ENCODE peak calls at places on chromosomes 4 and X, in nine cellular contexts. A is cardiac fibroblast, U is RWPE1, P is GM13977, K is hepatocyte, I is nephron progenitor cell, F is heart right ventricle, G is fibroblast of pulmonary artery, Z is right atrium auricular region. V is an unnamed sample.

GRCh38 chr4:55545133-55545532 is 1.6 kb downstream of the CLOCK start:
- DNase-seq in I (no peak), K (no peak), F (no peak), A (peak), Z (no peak), P (no peak), U (no peak), G (peak), V (no peak)

GRCh38 chrX:17828156-17828555 is 32.9 kb downstream of the RAI2 start:
- DNase-seq in Z (no peak), P (no peak), G (no peak), I (no peak), F (no peak), A (no peak), U (no peak), K (no peak), V (no peak)

GRCh38 chrX:14427614-14428013 is 101.7 kb upstream of the GLRA2 start:
- DNase-seq in Z (no peak), G (no peak), K (no peak), A (no peak), U (no peak), I (no peak), F (no peak), P (no peak), V (no peak)

GRCh38 chr4:155025762-155026457 is 182.5 kb upstream of the NPY2R start:
- DNase-seq in U (peak), P (no peak), I (peak), Z (no peak), G (peak), A (peak), F (peak), K (peak), V (no peak)

GRCh38 chrX:132022863-132023116 is 312 bp upstream of the STK26 start:
- DNase-seq in I (no peak), K (no peak), A (no peak), P (no peak), U (no peak), F (no peak), Z (no peak), G (no peak), V (no peak)

GRCh38 chrX:65679071-65679540 is 11.7 kb downstream of the MSN start:
- DNase-seq in I (no peak), U (peak), G (peak), A (peak), F (peak), P (no peak), Z (no peak), K (no peak), V (no peak)

GRCh38 chrX:119466970-119467369 is 1.3 kb upstream of the SLC25A5 start:
- DNase-seq in K (no peak), I (no peak), G (no peak), U (no peak), P (no peak), F (no peak), Z (no peak), A (no peak), V (no peak)

GRCh38 chrX:96833333-96833732 is 50.4 kb upstream of the RPA4 start:
- DNase-seq in U (no peak), A (peak), I (no peak), F (no peak), K (no peak), P (no peak), Z (no peak), G (no peak), V (no peak)

GRCh38 chr4:71113294-71113693 is 119.8 kb downstream of the DCK start:
- DNase-seq in I (no peak), Z (no peak), K (peak), A (no peak), G (no peak), U (no peak), F (no peak), P (no peak), V (no peak)

GRCh38 chr4:26132858-26133257 is 188.0 kb upstream of the RBPJ start:
- DNase-seq in I (no peak), G (no peak), F (no peak), Z (no peak), P (no peak), U (no peak), A (no peak), K (no peak), V (peak)
- TF ChIP-seq CTCF in I (no peak), G (no peak), F (no peak), Z (no peak), P (peak), U (no peak), A (no peak), K (no peak), V (no peak)

DNA sequence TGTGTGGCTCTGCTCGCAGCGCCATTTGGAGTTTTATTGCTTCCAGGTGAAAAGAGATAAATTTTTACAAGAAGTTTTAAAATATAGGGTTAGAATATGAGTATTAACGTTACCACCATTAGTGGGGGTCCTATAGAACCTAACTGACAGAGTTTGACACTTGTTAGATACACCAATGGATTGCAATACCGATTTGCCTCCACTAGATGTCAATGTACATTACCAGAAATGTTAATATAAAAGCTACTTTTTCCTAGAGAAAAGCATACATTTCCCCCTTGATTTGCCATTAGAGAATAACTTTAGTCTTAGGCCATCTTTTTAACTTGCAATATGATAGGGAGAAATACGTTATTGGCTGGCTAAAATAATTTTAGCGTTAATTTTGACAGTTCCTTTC is 108.4 kb downstream of the LINC00632 start:
- DNase-seq in A (peak), U (no peak), F (no peak), I (no peak), P (peak), K (peak), Z (no peak), G (peak), V (peak)
- TF ChIP-seq CTCF in A (peak), U (peak), F (peak), I (peak), P (peak), K (peak), Z (peak), G (peak), V (no peak)

GRCh38 chr4:148926861-148927260 is 484.6 kb upstream of the NR3C2 start:
- DNase-seq in U (peak), F (peak), A (peak), K (peak), Z (no peak), P (no peak), I (no peak), G (peak), V (no peak)

GRCh38 chr4:148923881-148924280 is 481.7 kb upstream of the NR3C2 start:
- DNase-seq in G (no peak), U (no peak), P (no peak), A (no peak), I (no peak), K (no peak), F (no peak), Z (no peak), V (no peak)

DNA sequence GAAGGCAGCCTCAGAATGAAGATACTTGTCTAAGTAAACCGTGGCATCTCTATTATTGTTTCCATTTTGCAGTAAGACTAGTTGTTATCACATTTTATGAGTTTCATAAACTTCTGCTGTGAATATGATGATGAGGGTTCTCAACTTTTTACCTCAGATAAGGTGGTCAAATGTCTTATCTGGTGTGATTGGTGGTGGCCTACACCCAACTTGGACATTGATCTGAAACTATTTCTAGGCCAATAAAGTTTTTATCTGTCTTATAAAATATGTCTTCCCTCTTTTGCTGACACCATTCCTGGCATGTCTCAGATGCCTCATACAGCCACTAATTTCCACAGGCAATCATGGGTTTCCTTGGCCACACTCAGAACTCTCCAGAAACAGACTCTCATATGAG is 480.3 kb upstream of the NR3C2 start:
- DNase-seq in G (no peak), F (no peak), U (no peak), A (no peak), Z (no peak), P (no peak), I (no peak), K (no peak), V (no peak)
- TF ChIP-seq CTCF in G (no peak), F (no peak), U (no peak), A (no peak), Z (no peak), P (no peak), I (no peak), K (no peak), V (no peak)

GRCh38 chrX:149628768-149629167 is 2.8 kb downstream of the TMEM185A start:
- DNase-seq in K (no peak), F (no peak), U (no peak), P (no peak), I (no peak), Z (no peak), A (no peak), G (no peak), V (no peak)

GRCh38 chrX:149629730-149630387 is 1.7 kb downstream of the TMEM185A start:
- DNase-seq in U (no peak), K (no peak), F (no peak), P (no peak), A (peak), G (no peak), I (no peak), Z (no peak), V (no peak)

GRCh38 chrX:149631293-149632165 is at the start of gene TMEM185A:
- DNase-seq in U (peak), P (peak), F (peak), A (peak), G (peak), I (peak), K (peak), Z (no peak), V (peak)

GRCh38 chrX:149628280-149628679 is 3.3 kb downstream of the TMEM185A start:
- DNase-seq in G (no peak), F (no peak), I (no peak), U (peak), K (no peak), Z (no peak), P (no peak), A (no peak), V (no peak)

GRCh38 chrX:149630681-149631292 is 805 bp downstream of the TMEM185A start:
- DNase-seq in F (peak), P (no peak), U (peak), A (peak), Z (no peak), G (peak), I (no peak), K (peak), V (no peak)
- TF ChIP-seq CTCF in F (peak), P (no peak), U (no peak), A (peak), Z (no peak), G (peak), I (no peak), K (no peak), V (no peak)

GRCh38 chr4:84968936-84969335 is 2.4 kb upstream of the WDFY3 start:
- DNase-seq in K (no peak), I (no peak), Z (no peak), P (no peak), U (no peak), G (no peak), A (no peak), F (no peak), V (no peak)

GRCh38 chr4:84966382-84967291 is at the start of gene WDFY3:
- DNase-seq in K (peak), A (peak), Z (peak), F (peak), G (peak), P (peak), I (peak), U (peak), V (peak)

GRCh38 chr4:84964995-84965557 is 1.4 kb downstream of the WDFY3 start:
- DNase-seq in Z (no peak), U (no peak), A (no peak), P (no peak), F (no peak), K (no peak), I (no peak), G (no peak), V (no peak)

GRCh38 chr4:84967292-84967651 is 782 bp upstream of the WDFY3 start:
- DNase-seq in P (no peak), G (peak), K (no peak), U (no peak), F (peak), Z (no peak), A (no peak), I (no peak), V (no peak)

GRCh38 chr4:84965558-84966381 is 720 bp downstream of the WDFY3 start:
- DNase-seq in I (peak), Z (no peak), P (no peak), G (peak), U (peak), F (peak), A (peak), K (peak), V (peak)
- TF ChIP-seq CTCF in I (no peak), Z (no peak), P (no peak), G (no peak), U (peak), F (no peak), A (no peak), K (no peak), V (no peak)

DNA sequence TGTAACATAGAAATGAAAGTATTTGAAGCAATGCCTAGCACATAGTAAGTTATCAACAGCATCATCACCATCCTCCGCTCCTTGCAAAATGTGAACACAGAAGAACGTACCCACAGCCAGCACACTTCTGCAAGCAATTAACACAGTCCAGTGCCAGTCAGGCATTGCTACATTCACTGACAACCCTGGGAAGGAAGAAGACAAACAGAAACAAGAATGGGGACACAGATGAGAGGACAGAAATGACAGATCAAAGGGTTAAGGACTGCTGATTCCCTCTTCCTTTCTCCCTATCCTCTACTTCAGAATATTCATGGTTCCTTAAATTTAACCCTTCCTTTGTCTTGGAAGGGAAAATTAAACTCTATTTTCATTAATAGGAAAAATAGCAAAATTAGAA is 53.1 kb downstream of the CHM start:
- DNase-seq in P (no peak), I (no peak), A (no peak), G (no peak), K (no peak), Z (no peak), F (no peak), U (no peak), V (no peak)
- TF ChIP-seq CTCF in P (no peak), I (no peak), A (no peak), G (no peak), K (no peak), Z (no peak), F (no peak), U (no peak), V (no peak)

V was measured in GM20000.